ENCODE peak calls at places on chromosomes 13 and 19, in four cellular contexts. F, W, Y and B are unnamed samples.

GRCh38 chr19:801861-802496 is 4.7 kb downstream of the PTBP1 start:
- DNase-seq in W (peak), F (no peak), Y (no peak), B (peak)

GRCh38 chr13:112247471-112248405 is 128.4 kb upstream of the SPACA7 start:
- DNase-seq in W (no peak), Y (peak), F (no peak), B (no peak)

GRCh38 chr19:30084390-30084819 is 142.4 kb downstream of the URI1 start:
- DNase-seq in W (no peak), Y (no peak), F (no peak), B (no peak)

GRCh38 chr13:35723820-35724219 is 247.3 kb upstream of the MAB21L1 start:
- DNase-seq in Y (no peak), W (peak), F (peak), B (no peak)

GRCh38 chr19:37361994-37362393 is 8.9 kb upstream of the ZNF527 start:
- DNase-seq in W (peak), F (no peak), Y (no peak), B (no peak)

GRCh38 chr13:99307247-99307646 is at the start of gene GPR183:
- DNase-seq in Y (no peak), W (peak), F (no peak), B (no peak)

GRCh38 chr19:6459356-6460098 is at the start of gene SLC25A23:
- DNase-seq in W (peak), F (peak), Y (peak), B (peak)

GRCh38 chr19:55196803-55197202 is 12.5 kb downstream of the PTPRH start:
- DNase-seq in F (peak), Y (no peak), W (no peak), B (no peak)

GRCh38 chr13:105847532-105848295 is 687.7 kb downstream of the EFNB2 start:
- DNase-seq in W (peak), Y (no peak), F (no peak), B (no peak)

GRCh38 chr13:37074703-37075102 is 15.2 kb upstream of the SUPT20H start:
- DNase-seq in Y (no peak), F (peak), W (peak), B (no peak)

GRCh38 chr19:14310055-14310454 is 71.2 kb upstream of the ADGRE5 start:
- DNase-seq in F (no peak), Y (no peak), W (no peak), B (no peak)

GRCh38 chr13:33033361-33033812 is 17.2 kb downstream of the KL start:
- DNase-seq in W (no peak), F (no peak), Y (no peak), B (no peak)

GRCh38 chr19:58550362-58551122 is 4.4 kb downstream of the CHMP2A start:
- DNase-seq in Y (no peak), F (no peak), W (no peak), B (no peak)

GRCh38 chr13:98798849-98799645 is 46.6 kb upstream of the SLC15A1 start:
- DNase-seq in W (peak), Y (no peak), F (no peak), B (no peak)

GRCh38 chr19:35347171-35347929 is at the start of gene FFAR1:
- DNase-seq in F (no peak), Y (peak), W (no peak), B (peak)

GRCh38 chr13:77810891-77811290 is 107.7 kb downstream of the EDNRB start:
- DNase-seq in F (no peak), W (no peak), Y (no peak), B (no peak)

GRCh38 chr19:30897034-30897433 is 452.2 kb downstream of the TSHZ3 start:
- DNase-seq in Y (no peak), W (no peak), F (no peak), B (no peak)

GRCh38 chr19:5059191-5059579 is 90.3 kb downstream of the KDM4B start:
- DNase-seq in W (no peak), Y (no peak), F (no peak), B (no peak)

GRCh38 chr13:100520936-100521765 is 67.4 kb downstream of the GGACT start:
- DNase-seq in W (no peak), Y (no peak), F (no peak), B (peak)

GRCh38 chr19:46529622-46530451 is 34.2 kb upstream of the PNMA8B start:
- DNase-seq in Y (peak), W (peak), F (peak), B (peak)

GRCh38 chr13:58455094-58455493 is 823.5 kb downstream of the PCDH17 start:
- DNase-seq in W (no peak), Y (no peak), F (no peak), B (no peak)

GRCh38 chr19:46890423-46891170 is 29.8 kb downstream of the ARHGAP35 start:
- DNase-seq in W (peak), Y (no peak), F (no peak), B (no peak)

GRCh38 chr13:20714563-20715339 is 11.3 kb downstream of the IL17D start:
- DNase-seq in W (peak), F (no peak), Y (no peak), B (no peak)

GRCh38 chr13:111388851-111389500 is 68.5 kb downstream of the TEX29 start:
- DNase-seq in W (no peak), F (no peak), Y (no peak), B (no peak)

GRCh38 chr19:39645800-39646411 is 9.8 kb upstream of the LGALS16 start:
- DNase-seq in F (peak), Y (peak), W (peak), B (no peak)

GRCh38 chr13:79883216-79883615 is 402.3 kb downstream of the NDFIP2 start:
- DNase-seq in Y (no peak), W (no peak), F (peak), B (no peak)

GRCh38 chr13:79886601-79887000 is 405.6 kb downstream of the NDFIP2 start:
- DNase-seq in F (no peak), Y (no peak), W (no peak), B (no peak)

DNA sequence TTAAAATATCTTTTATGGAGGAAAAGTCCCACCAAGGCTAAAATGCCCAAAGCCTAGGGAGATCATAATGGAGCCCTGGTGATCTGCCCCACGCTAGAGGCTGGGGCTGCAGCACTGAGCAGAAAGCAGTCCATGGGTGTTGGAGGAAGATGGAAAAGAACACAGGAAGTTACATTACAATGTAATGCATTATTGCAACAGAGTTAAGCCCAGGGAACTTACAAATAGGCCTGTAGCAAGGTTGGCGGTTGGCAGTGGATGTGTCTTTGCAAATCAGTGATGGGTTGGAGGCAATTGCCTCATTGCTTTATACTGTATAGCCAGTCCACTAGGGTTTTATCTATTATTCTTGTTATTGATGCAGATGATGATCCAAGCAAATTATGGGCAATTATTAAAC is 399.9 kb downstream of the NDFIP2 start:
- DNase-seq in F (no peak), W (no peak), Y (no peak), B (no peak)
- H4K5ac ChIP-seq in F (no peak), W (no peak), Y (no peak), B (no peak)

DNA sequence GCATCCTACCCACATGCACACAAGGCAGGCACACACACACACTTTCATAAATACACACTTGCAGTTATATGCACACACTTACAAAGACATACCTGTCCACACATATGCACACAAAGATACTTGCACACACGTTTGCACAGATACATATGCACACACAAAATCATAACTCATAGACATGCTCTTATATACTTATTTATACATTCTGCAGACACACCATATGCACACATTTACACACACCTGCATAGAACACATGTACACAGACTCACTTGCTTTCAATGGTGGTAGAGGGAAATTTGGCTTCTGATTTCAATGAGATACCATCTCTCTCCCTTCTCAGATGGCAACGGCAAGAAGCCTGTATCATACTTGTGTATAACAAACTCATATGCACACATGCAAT is 24.8 kb downstream of the OLFM2 start:
- DNase-seq in F (no peak), Y (no peak), W (no peak), B (no peak)
- H4K5ac ChIP-seq in F (no peak), Y (no peak), W (no peak), B (no peak)

GRCh38 chr13:84243340-84243739 is 361.1 kb upstream of the SLITRK1 start:
- DNase-seq in F (no peak), W (no peak), Y (no peak), B (no peak)
- H4K5ac ChIP-seq in F (no peak), W (no peak), Y (no peak), B (no peak)

DNA sequence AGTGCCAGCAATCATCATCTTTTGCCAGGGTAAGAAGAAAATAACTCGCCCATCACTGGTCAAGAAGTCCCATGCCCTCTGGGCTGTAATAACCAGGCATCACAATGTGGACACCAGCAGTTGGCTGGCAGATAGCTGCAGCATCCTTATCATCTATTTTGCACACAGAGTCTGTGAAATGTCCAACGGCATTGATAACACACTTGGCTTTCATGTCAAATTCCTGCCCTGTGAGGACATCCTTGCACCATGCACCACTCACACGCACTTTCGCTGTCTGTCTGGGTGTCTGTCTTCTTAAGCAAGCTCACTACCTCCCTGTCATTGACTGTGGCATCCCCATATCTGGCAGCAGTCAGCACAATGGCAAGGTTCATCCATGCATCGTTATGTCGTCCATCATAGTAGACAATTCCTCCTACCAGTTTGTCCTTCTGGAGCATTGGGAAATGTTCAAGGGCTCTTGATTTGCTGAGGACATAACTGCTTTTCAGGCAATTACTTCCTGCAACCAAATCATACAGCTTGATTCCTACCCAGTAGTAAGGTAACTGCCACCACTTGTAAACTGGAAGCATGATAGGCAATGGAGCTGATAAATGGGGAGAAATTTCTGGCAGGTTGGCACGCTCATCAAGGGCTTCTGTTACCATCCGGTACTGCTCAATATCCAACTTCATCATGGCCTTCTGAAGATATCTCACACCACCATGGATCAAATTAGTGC is 6.8 kb upstream of the ZSCAN5A start:
- DNase-seq in F (no peak), Y (no peak), W (no peak), B (no peak)
- H4K5ac ChIP-seq in F (no peak), Y (no peak), W (no peak), B (no peak)